ENCODE peak calls at places on chromosomes 1 and 21, in seven cellular contexts. Y is dorsolateral prefrontal cortex, Z is sigmoid colon, T is suprapubic skin, B is cardiac fibroblast, E is LNCaP clone FGC, L is cardiac muscle cell. I is an unnamed sample.

GRCh38 chr1:85864727-85865126 is 156.5 kb upstream of the ZNHIT6 start:
- DNase-seq in Y (no peak), Z (no peak), T (no peak), B (no peak), E (no peak), L (no peak), I (no peak)

GRCh38 chr1:15323351-15323988 is 76.4 kb downstream of the FHAD1 start:
- DNase-seq in Y (peak; percentile 68), Z (peak; percentile 90), T (peak; percentile 85), B (peak; percentile 86), E (no peak), L (peak; percentile 88), I (no peak)

GRCh38 chr1:233032916-233033315 is 82.5 kb downstream of the NTPCR start:
- DNase-seq in Y (no peak), Z (no peak), T (no peak), B (no peak), E (no peak), L (no peak), I (no peak)

GRCh38 chr21:15301014-15301413 is 236.2 kb upstream of the NRIP1 start:
- DNase-seq in Y (no peak), Z (no peak), T (no peak), B (peak; percentile 44), E (no peak), L (no peak), I (no peak)

GRCh38 chr1:62097464-62097863 is 97.2 kb upstream of the L1TD1 start:
- DNase-seq in Y (no peak), Z (no peak), T (no peak), B (no peak), E (no peak), L (no peak), I (no peak)

GRCh38 chr1:53071167-53071865 is 9.3 kb downstream of the PODN start:
- DNase-seq in Y (no peak), Z (peak; percentile 60), T (peak; percentile 44), B (no peak), E (no peak), L (no peak), I (no peak)

GRCh38 chr1:230123280-230124186 is 56.5 kb downstream of the GALNT2 start:
- DNase-seq in Y (no peak), Z (no peak), T (no peak), B (peak; percentile 33), E (no peak), L (no peak), I (no peak)

GRCh38 chr1:44707112-44707881 is 23.7 kb downstream of the RNU5D-1 start:
- DNase-seq in Y (no peak), Z (no peak), T (no peak), B (peak; percentile 97), E (no peak), L (peak; percentile 68), I (peak; percentile 76)

GRCh38 chr1:203678943-203679661 is 52.5 kb downstream of the ATP2B4 start:
- DNase-seq in Y (no peak), Z (no peak), T (no peak), B (no peak), E (no peak), L (no peak), I (no peak)

GRCh38 chr1:38741341-38741740 is 118.2 kb downstream of the RRAGC start:
- DNase-seq in Y (no peak), Z (no peak), T (no peak), B (no peak), E (no peak), L (peak; percentile 77), I (no peak)

GRCh38 chr1:202283991-202284390 is 57.7 kb downstream of the UBE2T start:
- DNase-seq in Y (no peak), Z (no peak), T (no peak), B (peak; percentile 69), E (no peak), L (peak; percentile 62), I (peak; percentile 42)

GRCh38 chr1:19672237-19672636 is 7.6 kb downstream of the HTR6 start:
- DNase-seq in Y (peak; percentile 41), Z (no peak), T (no peak), B (no peak), E (no peak), L (no peak), I (no peak)

GRCh38 chr21:37452222-37452621 is 85.6 kb downstream of the DYRK1A start:
- DNase-seq in Y (peak; percentile 29), Z (no peak), T (no peak), B (peak; percentile 88), E (no peak), L (peak; percentile 82), I (peak; percentile 82)

GRCh38 chr1:206547104-206547503 is 39.8 kb downstream of the RASSF5 start:
- DNase-seq in Y (no peak), Z (no peak), T (peak; percentile 29), B (no peak), E (no peak), L (no peak), I (no peak)

GRCh38 chr1:28594661-28595411 is 2.8 kb downstream of the RAB42 start:
- DNase-seq in Y (no peak), Z (no peak), T (no peak), B (peak; percentile 79), E (no peak), L (no peak), I (no peak)

GRCh38 chr1:48898894-48899293 is 122.2 kb upstream of the BEND5 start:
- DNase-seq in Y (no peak), Z (no peak), T (no peak), B (no peak), E (no peak), L (no peak), I (no peak)

GRCh38 chr1:14968251-14968812 is 185.2 kb upstream of the TMEM51 start:
- DNase-seq in Y (peak; percentile 72), Z (peak; percentile 85), T (peak; percentile 91), B (peak; percentile 44), E (no peak), L (peak; percentile 50), I (peak; percentile 80)

GRCh38 chr1:63557365-63557987 is 34.2 kb downstream of the EFCAB7 start:
- DNase-seq in Y (peak; percentile 11), Z (no peak), T (no peak), B (peak; percentile 69), E (no peak), L (peak; percentile 59), I (no peak)

GRCh38 chr1:58290685-58291372 is 255.7 kb downstream of the OMA1 start:
- DNase-seq in Y (no peak), Z (no peak), T (no peak), B (peak; percentile 2), E (peak; percentile 7), L (peak; percentile 32), I (no peak)

GRCh38 chr1:161192476-161193465 is 6.1 kb downstream of the ADAMTS4 start:
- DNase-seq in Y (peak; percentile 64), Z (peak; percentile 85), T (no peak), B (peak; percentile 85), E (no peak), L (peak; percentile 83), I (no peak)

GRCh38 chr1:151620286-151620685 is 8.4 kb downstream of the SNX27 start:
- DNase-seq in Y (no peak), Z (no peak), T (no peak), B (peak; percentile 52), E (no peak), L (peak; percentile 59), I (no peak)

GRCh38 chr21:33791058-33791457 is 124.5 kb downstream of the ATP5PO start:
- DNase-seq in Y (no peak), Z (no peak), T (no peak), B (no peak), E (peak; percentile 97), L (no peak), I (no peak)

GRCh38 chr1:201710632-201711031 is 118.3 kb upstream of the IPO9 start:
- DNase-seq in Y (no peak), Z (no peak), T (no peak), B (peak; percentile 53), E (no peak), L (no peak), I (no peak)

GRCh38 chr1:10152709-10153284 is 57.6 kb upstream of the KIF1B start:
- DNase-seq in Y (peak; percentile 71), Z (no peak), T (no peak), B (peak; percentile 73), E (peak; percentile 38), L (peak; percentile 68), I (peak; percentile 4)

GRCh38 chr1:205454903-205455335 is 926 bp downstream of the BLACAT1 start:
- DNase-seq in Y (no peak), Z (no peak), T (no peak), B (no peak), E (no peak), L (no peak), I (no peak)
- TF ChIP-seq CTCF in Y (no peak), Z (no peak), T (no peak), B (no peak), E (no peak), L (no peak), I (no peak)

DNA sequence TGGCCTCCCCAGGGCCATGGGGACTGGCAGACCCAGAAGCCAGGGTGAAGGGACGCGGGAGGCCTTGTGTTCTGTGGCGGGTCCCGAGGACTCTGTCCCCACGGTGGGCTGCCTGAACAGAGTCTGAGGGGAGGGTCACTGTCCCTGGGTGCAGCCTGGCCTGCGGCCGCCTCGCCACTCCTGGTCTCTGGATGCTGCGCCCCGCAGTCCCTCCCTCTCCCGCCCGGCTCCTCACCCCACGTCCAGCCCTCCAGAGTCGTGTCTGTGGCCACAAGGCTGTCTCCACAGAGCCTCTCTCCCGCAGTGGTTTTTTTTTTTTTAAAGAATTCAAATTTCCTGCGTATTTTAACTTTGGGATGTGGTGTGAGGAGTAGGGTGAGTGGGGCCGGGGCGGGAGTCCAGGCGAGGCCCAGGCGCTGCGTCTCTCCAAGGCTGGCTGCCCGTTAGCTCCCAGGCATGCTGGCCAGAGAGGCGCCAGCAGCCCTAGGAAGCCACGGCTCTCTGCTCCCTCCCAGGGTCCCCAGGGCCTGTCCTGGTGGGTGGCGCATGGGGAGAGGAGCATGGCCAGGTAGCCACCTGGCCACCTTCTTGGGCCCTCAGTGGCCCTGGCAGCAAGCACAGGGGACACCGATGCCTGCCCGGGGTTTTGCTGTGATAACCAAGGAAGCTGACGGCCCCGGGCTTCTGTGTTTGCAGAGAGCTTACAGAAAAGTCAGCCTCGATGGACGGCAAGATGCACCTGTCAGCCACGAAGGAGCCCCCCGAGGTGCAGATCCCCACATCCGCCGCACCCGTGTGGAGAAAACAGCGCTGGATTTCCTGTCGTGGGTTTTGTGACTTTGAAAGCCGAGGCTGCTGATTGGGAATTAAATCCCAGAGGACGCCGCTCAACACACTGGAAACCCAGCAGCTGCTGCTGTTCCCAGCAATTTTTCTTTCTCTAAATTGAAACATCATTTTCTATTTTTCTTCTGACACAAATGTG is 72.8 kb downstream of the MORN1 start:
- DNase-seq in Y (no peak), Z (no peak), T (no peak), B (no peak), E (no peak), L (no peak), I (no peak)
- H3K4me3 ChIP-seq in Y (no peak overlapping the region), Z (no peak overlapping the region), T (no peak overlapping the region), B (no peak overlapping the region), E (no peak overlapping the region), L (no peak overlapping the region), I (no peak overlapping the region)

DNA sequence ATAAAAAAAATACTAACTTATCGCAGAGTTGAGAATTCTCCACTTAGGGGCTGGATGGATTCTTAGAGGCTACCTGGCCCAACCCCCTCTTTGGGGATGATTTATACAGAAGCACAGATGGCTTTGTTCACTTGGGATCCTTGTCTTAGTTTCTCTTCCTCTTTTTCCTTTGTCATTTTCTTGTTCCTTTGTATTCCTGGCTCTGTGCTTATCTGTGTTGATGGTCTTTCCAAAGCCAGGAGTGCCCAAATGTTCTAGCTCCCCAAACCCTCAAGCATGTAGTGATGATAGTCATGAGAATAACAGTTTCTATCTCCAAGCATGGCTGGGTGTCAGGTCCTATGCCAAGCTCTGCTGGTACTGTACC is 27.4 kb downstream of the EPHB2 start:
- DNase-seq in Y (no peak), Z (no peak), T (no peak), B (no peak), E (no peak), L (no peak), I (no peak)
- TF ChIP-seq CTCF in Y (no peak), Z (no peak), T (no peak), B (no peak), E (no peak), L (no peak), I (no peak)

GRCh38 chr1:24828183-24828886 is 83.1 kb downstream of the CLIC4 start:
- DNase-seq in Y (no peak), Z (no peak), T (no peak), B (no peak), E (no peak), L (no peak), I (no peak)
- H3K4me3 ChIP-seq in Y (no peak overlapping the region), Z (no peak overlapping the region), T (no peak overlapping the region), B (no peak overlapping the region), E (no peak overlapping the region), L (no peak overlapping the region), I (no peak overlapping the region)

I was measured in AG09309.